ENCODE peak calls at places on chromosomes 5 and 9, in four cellular contexts. H is NT2/D1, G is H1, J is GM12878. P is an unnamed sample.
A peak's percentile ranks its signal among the peaks of the same experiment; 100 is the strongest.

GRCh38 chr5:39716532-39716971 is 291.8 kb upstream of the DAB2 start:
- DNase-seq in H (peak; percentile 42), J (no peak), G (peak; percentile 23), P (peak; percentile 49)

GRCh38 chr9:111078391-111079038 is 40.2 kb upstream of the LPAR1 start:
- DNase-seq in H (no peak), J (peak; percentile 60), G (no peak), P (no peak)

GRCh38 chr9:122338989-122339388 is 31.8 kb upstream of the PTGS1 start:
- DNase-seq in H (no peak), J (no peak), G (no peak), P (no peak)

GRCh38 chr9:134226221-134226930 is 62.0 kb upstream of the RNU6ATAC start:
- DNase-seq in H (no peak), J (no peak), G (no peak), P (no peak)

GRCh38 chr5:55988979-55989612 is 5.7 kb downstream of the IL6ST start:
- DNase-seq in H (no peak), J (no peak), G (no peak), P (no peak)

GRCh38 chr5:154077692-154078091 is 38.9 kb downstream of the MFAP3 start:
- DNase-seq in J (no peak), G (no peak), H (no peak), P (no peak)

GRCh38 chr9:98691890-98692289 is 16.8 kb downstream of the GABBR2 start:
- DNase-seq in G (no peak), J (no peak), H (no peak), P (no peak)

GRCh38 chr9:2477755-2478154 is 143.8 kb upstream of the VLDLR start:
- DNase-seq in G (no peak), J (no peak), H (no peak), P (no peak)

GRCh38 chr9:37936965-37937364 is 33.0 kb upstream of the SLC25A51 start:
- DNase-seq in H (peak; percentile 40), G (no peak), J (no peak), P (no peak)

GRCh38 chr9:22975921-22976320 is 529.3 kb downstream of the DMRTA1 start:
- DNase-seq in H (no peak), G (no peak), J (no peak), P (no peak)

GRCh38 chr9:19495186-19496028 is 86.6 kb downstream of the ACER2 start:
- DNase-seq in H (no peak), J (no peak), G (no peak), P (no peak)

GRCh38 chr5:37738057-37738691 is 101.7 kb downstream of the GDNF start:
- DNase-seq in H (no peak), J (peak; percentile 62), G (no peak), P (peak; percentile 59)

GRCh38 chr5:151703227-151703626 is 16.5 kb upstream of the SPARC start:
- DNase-seq in J (peak; percentile 70), H (no peak), G (no peak), P (no peak)

GRCh38 chr5:38994329-38994927 is 79.8 kb downstream of the RICTOR start:
- DNase-seq in J (no peak), G (no peak), H (peak; percentile 9), P (peak; percentile 4)

GRCh38 chr9:96478829-96479371 is 28.9 kb downstream of the HABP4 start:
- DNase-seq in H (no peak), J (peak; percentile 32), G (no peak), P (no peak)

GRCh38 chr5:101720033-101720432 is 576.1 kb downstream of the SLCO4C1 start:
- DNase-seq in J (no peak), H (no peak), G (no peak), P (no peak)

GRCh38 chr9:18490591-18491370 is 16.8 kb downstream of the ADAMTSL1 start:
- DNase-seq in J (no peak), H (no peak), G (no peak), P (no peak)

GRCh38 chr5:79552984-79553383 is 39.0 kb upstream of the HOMER1 start:
- DNase-seq in J (no peak), G (no peak), H (no peak), P (no peak)

GRCh38 chr9:89522261-89522978 is 24.5 kb upstream of the SEMA4D start:
- DNase-seq in J (peak; percentile 83), G (no peak), H (no peak), P (no peak)

GRCh38 chr9:126609191-126609590 is 4.5 kb upstream of the LMX1B start:
- DNase-seq in H (no peak), J (no peak), G (no peak), P (no peak)

GRCh38 chr9:134660407-134660806 is 18.8 kb downstream of the COL5A1 start:
- DNase-seq in J (no peak), G (no peak), H (no peak), P (peak; percentile 22)

GRCh38 chr5:135447298-135447929 is at the start of gene DCANP1:
- DNase-seq in H (no peak), J (no peak), G (no peak), P (no peak)

GRCh38 chr9:111098093-111098492 is 59.8 kb upstream of the LPAR1 start:
- DNase-seq in J (no peak), G (no peak), H (no peak), P (no peak)

GRCh38 chr5:52915176-52915875 is 73.8 kb upstream of the ITGA2 start:
- DNase-seq in J (peak; percentile 27), G (peak; percentile 27), H (peak; percentile 51), P (peak; percentile 70)

GRCh38 chr9:80842383-80842782 is 847.0 kb downstream of the TLE1 start:
- DNase-seq in G (no peak), H (no peak), J (no peak), P (no peak)

GRCh38 chr5:149279651-149280050 is 8.0 kb downstream of the AFAP1L1 start:
- DNase-seq in J (no peak), H (no peak), G (no peak), P (no peak)

GRCh38 chr9:133347515-133347984 is 381 bp downstream of the MED22 start:
- DNase-seq in J (peak; percentile 28), H (no peak), G (no peak), P (no peak)

GRCh38 chr5:39605966-39606591 is 181.3 kb upstream of the DAB2 start:
- DNase-seq in J (no peak), G (no peak), H (no peak), P (no peak)

GRCh38 chr5:98349251-98349989 is 424.0 kb upstream of the RGMB start:
- DNase-seq in J (no peak), G (peak; percentile 15), H (peak; percentile 30), P (peak; percentile 8)

GRCh38 chr9:86452194-86452828 is 98.1 kb upstream of the TUT7 start:
- DNase-seq in H (no peak), J (no peak), G (no peak), P (no peak)

GRCh38 chr9:37197158-37198033 is 77.0 kb downstream of the ZCCHC7 start:
- DNase-seq in G (no peak), J (peak; percentile 79), H (peak; percentile 25), P (no peak)

GRCh38 chr5:73853091-73853490 is 227.1 kb downstream of the ARHGEF28 start:
- DNase-seq in H (no peak), G (no peak), J (peak; percentile 4), P (no peak)

DNA sequence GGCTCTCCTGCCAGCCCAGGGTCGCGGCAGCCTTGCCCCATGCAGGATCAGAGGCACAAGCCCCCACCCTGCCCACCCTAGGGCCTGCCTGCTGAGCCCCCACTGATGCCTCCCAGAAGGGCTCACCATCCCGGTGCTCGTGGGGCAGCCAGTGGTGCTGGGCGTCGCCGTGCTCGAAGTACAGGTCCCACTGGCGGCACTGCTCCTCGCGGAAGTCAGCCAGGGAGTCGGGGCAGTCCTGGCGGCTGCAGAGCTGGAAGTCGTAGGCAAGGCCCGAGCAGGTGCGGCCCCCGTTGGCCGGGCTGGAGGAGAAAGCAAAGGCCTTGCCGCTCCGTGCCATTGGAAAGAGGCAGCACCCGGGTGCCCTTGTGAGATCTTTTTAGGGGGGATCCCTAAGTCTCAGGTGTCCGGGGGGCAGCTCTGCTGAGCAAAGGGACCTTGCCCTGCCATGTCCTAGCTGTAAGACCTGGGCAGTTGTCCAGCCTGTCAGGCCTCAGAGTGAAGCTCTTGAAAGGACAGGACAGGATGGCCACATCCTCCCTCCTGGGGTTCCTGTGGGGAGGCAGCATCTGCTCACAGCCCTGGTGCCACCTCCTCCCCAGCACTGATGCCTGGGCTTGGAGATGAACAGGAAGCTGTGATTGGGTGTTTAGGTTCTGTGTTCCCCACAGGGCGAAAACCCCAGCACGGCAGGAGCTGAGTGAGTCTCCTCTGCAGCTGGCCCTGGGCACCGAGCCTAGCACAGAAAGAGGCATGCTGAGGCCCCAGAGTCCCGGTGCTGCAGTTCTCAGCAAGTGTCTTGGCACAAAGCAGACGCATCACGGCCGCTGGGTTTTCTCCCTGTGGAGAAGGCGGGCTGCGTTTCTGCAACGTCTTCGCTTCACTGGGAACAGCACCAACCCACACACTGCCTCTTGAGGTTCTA is 77.7 kb downstream of the ZNF354C start:
- DNase-seq in J (no peak), G (no peak), H (no peak), P (no peak)
- TF ChIP-seq ZNF274 in J (no peak), G (no peak), H (no peak), P (no peak)

DNA sequence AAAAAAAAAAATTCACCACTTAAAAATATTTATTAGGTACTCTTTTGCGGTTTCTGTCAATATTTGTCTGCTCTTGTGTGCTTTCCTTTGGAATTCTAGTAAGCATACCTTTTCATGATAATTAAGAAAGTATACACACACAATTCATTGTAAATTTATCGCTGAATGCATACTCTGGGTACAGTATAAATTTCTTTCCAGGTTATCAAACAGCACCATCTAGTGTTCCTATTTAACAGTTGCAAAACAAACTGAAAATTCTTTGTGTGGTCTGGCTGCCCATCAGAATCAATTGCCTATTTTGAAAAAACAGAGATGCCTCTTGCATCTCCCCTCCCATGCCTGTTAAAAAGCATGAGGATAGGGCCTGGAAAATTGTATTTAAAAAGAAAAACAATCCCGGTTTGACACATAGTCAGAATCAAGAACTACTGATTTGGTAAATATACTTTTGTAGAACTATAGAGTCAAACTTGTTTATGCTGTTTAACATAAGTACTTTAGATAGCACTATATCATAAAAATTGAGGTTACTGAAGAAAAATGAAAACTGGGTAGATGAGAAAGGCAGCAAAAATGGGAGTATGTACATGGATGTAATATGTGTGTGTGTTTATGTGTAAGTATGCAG is 16.2 kb downstream of the PGGT1B start:
- DNase-seq in H (peak; percentile 1), J (peak; percentile 7), G (no peak), P (peak; percentile 35)
- TF ChIP-seq ZNF274 in H (no peak), J (no peak), G (no peak), P (no peak)

GRCh38 chr9:94655739-94656138 is 16.4 kb upstream of the FBP1 start:
- DNase-seq in G (no peak), J (no peak), H (no peak), P (no peak)
- TF ChIP-seq ZNF274 in G (no peak), J (no peak), H (no peak), P (no peak)

GRCh38 chr5:160774006-160774405 is 78.0 kb downstream of the ATP10B start:
- DNase-seq in H (no peak), G (no peak), J (no peak), P (no peak)

GRCh38 chr5:160769264-160769663 is 82.7 kb downstream of the ATP10B start:
- DNase-seq in H (no peak), J (no peak), G (no peak), P (no peak)

GRCh38 chr5:160772854-160773253 is 79.2 kb downstream of the ATP10B start:
- DNase-seq in J (no peak), H (no peak), G (no peak), P (no peak)

GRCh38 chr5:160770718-160771117 is 81.3 kb downstream of the ATP10B start:
- DNase-seq in G (no peak), J (no peak), H (no peak), P (no peak)

GRCh38 chr5:160774646-160775313 is 77.2 kb downstream of the ATP10B start:
- DNase-seq in J (no peak), G (no peak), H (no peak), P (no peak)
- TF ChIP-seq ZNF274 in J (no peak), G (no peak), H (no peak), P (no peak)

P was measured in HCT116.